ENCODE peak calls at places on chromosome 17, in eight cellular contexts. F is OCI-LY7; D is heart right ventricle; Q is adrenal gland; H is H9; S is heart left ventricle; P is ovary; T is CD4-positive, alpha-beta memory T cell. R is an unnamed sample.

GRCh38 chr17:31579265-31579664 is 187.8 kb downstream of the RAB11FIP4 start:
- DNase-seq in F (no peak), D (no peak), Q (no peak), H (no peak), S (no peak), P (peak), T (no peak), R (no peak)

GRCh38 chr17:81083125-81083765 is 48.3 kb downstream of the BAIAP2 start:
- DNase-seq in F (no peak), D (no peak), Q (no peak), H (no peak), S (peak), P (no peak), T (no peak), R (no peak)

GRCh38 chr17:79042421-79043190 is 18.6 kb downstream of the C1QTNF1 start:
- DNase-seq in F (peak), D (peak), Q (peak), H (peak), S (peak), P (peak), T (peak), R (no peak)

GRCh38 chr17:72705905-72706395 is 386.5 kb downstream of the SLC39A11 start:
- DNase-seq in F (no peak), D (no peak), Q (no peak), H (no peak), S (no peak), P (no peak), T (no peak), R (no peak)

GRCh38 chr17:36768355-36768754 is 167.0 kb downstream of the MRM1 start:
- DNase-seq in F (no peak), D (no peak), Q (no peak), H (peak), S (no peak), P (no peak), T (no peak), R (no peak)

GRCh38 chr17:9360610-9361571 is 214.7 kb downstream of the STX8 start:
- DNase-seq in F (no peak), D (no peak), Q (peak), H (no peak), S (no peak), P (peak), T (no peak), R (no peak)

GRCh38 chr17:41549596-41550039 is 21.5 kb upstream of the KRT19 start:
- DNase-seq in F (no peak), D (no peak), Q (no peak), H (no peak), S (no peak), P (no peak), T (no peak), R (no peak)

GRCh38 chr17:76278952-76279741 is 14.0 kb downstream of the UBALD2 start:
- DNase-seq in F (peak), D (peak), Q (peak), H (peak), S (peak), P (peak), T (peak), R (peak)

GRCh38 chr17:57726838-57727237 is 18.3 kb downstream of the CCDC182 start:
- DNase-seq in F (no peak), D (no peak), Q (no peak), H (no peak), S (no peak), P (no peak), T (no peak), R (no peak)

GRCh38 chr17:18960803-18961511 is 9.0 kb downstream of the SLC5A10 start:
- DNase-seq in F (peak), D (peak), Q (peak), H (peak), S (peak), P (peak), T (peak), R (peak)

GRCh38 chr17:45431531-45432404 is 902 bp downstream of the ARHGAP27 start:
- DNase-seq in F (peak), D (peak), Q (peak), H (peak), S (peak), P (no peak), T (peak), R (no peak)

GRCh38 chr17:76155988-76156661 is 15.1 kb upstream of the FOXJ1 start:
- DNase-seq in F (no peak), D (no peak), Q (no peak), H (peak), S (no peak), P (no peak), T (no peak), R (no peak)

GRCh38 chr17:43449470-43450202 is 34.1 kb upstream of the DHX8 start:
- DNase-seq in F (no peak), D (no peak), Q (no peak), H (no peak), S (no peak), P (no peak), T (no peak), R (no peak)

GRCh38 chr17:82675476-82676245 is 22.8 kb downstream of the RAB40B start:
- DNase-seq in F (no peak), D (no peak), Q (no peak), H (no peak), S (no peak), P (no peak), T (no peak), R (no peak)
- H3K27ac ChIP-seq in F (no peak), D (no peak), Q (no peak), H (no peak), S (no peak), P (no peak), T (no peak), R (peak)

DNA sequence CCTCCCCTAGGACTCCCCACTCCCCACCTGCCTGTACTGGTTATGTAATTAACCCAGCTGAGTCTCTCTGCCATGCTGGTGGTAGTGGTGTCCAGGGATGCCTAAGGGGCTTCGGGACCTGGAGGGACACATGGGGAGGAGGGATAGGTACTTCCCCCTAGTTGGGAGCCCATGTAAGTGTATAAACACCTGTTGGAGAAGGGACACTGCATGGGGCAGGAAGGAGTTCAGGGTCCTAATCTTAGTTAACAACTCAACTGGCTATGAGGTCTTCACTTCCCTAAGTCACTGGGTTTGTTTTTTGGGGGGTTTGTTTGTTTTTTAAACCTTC is 1.3 kb downstream of the RASL10B start:
- DNase-seq in F (no peak), D (no peak), Q (no peak), H (no peak), S (no peak), P (no peak), T (no peak), R (no peak)
- H3K27ac ChIP-seq in F (no peak), D (no peak), Q (no peak), H (no peak), S (no peak), P (no peak), T (no peak), R (no peak)

GRCh38 chr17:68461122-68461539 is 3.8 kb upstream of the WIPI1 start:
- DNase-seq in F (peak), D (no peak), Q (no peak), H (no peak), S (no peak), P (no peak), T (no peak), R (no peak)
- H3K27ac ChIP-seq in F (peak), D (peak), Q (no peak), H (no peak), S (peak), P (no peak), T (peak), R (no peak)

GRCh38 chr17:332558-333322 is 19.9 kb downstream of the RPH3AL start:
- DNase-seq in F (no peak), D (peak), Q (no peak), H (peak), S (peak), P (peak), T (no peak), R (no peak)

GRCh38 chr17:329794-330420 is 22.7 kb downstream of the RPH3AL start:
- DNase-seq in F (no peak), D (no peak), Q (no peak), H (no peak), S (no peak), P (peak), T (no peak), R (no peak)

GRCh38 chr17:333626-334396 is 18.8 kb downstream of the RPH3AL start:
- DNase-seq in F (no peak), D (peak), Q (peak), H (peak), S (peak), P (peak), T (no peak), R (peak)

GRCh38 chr17:332023-332422 is 20.6 kb downstream of the RPH3AL start:
- DNase-seq in F (no peak), D (no peak), Q (no peak), H (no peak), S (no peak), P (peak), T (no peak), R (no peak)

DNA sequence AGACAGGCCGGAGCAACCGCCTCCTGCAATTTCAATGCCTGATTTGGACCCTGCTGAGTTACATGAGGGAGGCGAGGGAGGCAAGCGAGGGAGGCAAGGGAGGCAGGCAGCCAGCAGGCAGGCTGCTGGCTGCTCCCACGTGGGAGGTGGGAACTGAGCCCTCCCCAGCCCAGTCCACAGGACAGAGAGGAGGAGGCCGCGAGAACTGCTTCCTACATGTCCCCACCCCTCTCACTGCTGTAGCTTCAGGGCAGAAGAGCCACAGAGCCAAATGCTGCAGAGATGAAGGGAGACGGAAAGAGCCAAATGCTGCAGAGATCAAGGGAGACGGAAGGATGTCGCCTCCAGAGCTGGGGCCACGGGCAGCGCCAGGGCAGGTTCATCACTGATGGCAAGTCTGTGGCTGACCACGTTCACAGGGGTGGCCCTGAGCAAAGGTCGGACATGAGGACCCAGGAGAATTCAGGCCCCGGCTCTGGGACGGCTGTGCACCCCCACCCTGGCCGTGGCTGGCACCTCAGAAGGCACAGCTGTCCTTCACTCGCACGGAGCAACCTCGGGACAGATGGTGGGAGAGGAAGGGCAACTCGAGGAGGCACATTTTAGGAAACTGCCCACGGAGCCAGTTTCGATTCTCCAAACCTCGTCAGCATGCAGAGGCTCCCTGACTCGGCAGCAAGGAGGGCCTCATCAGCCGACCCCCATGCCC is 21.5 kb downstream of the RPH3AL start:
- DNase-seq in F (no peak), D (peak), Q (no peak), H (peak), S (peak), P (peak), T (peak), R (no peak)
- H3K27ac ChIP-seq in F (no peak), D (peak), Q (peak), H (no peak), S (peak), P (no peak), T (no peak), R (peak)

DNA sequence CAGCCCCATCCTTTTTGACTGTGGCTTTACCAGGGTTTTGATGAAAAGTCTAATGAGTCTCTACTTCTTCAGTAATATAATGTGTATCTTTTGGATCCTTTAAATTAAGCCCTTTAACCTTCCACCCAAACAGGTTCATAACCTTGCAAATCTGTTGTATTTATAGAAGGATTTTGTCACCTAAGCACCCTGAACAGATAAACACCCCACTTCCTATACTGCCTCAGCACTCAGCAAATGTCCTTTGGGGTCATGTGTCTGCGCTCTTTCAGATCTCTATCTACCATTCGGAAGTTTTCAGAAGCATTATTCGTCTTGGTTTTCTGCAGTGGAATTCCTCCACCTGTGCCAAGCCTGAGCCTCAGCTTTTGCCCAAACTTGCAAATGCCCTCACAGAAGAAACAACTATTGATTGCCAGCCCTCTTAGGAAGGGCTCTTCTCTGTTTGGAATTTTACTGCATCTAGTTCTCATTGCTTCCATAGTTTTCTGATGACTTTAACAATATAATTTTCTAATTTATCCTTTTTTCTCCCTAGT is 214.8 kb upstream of the KCNJ16 start:
- DNase-seq in F (no peak), D (no peak), Q (no peak), H (no peak), S (no peak), P (no peak), T (no peak), R (no peak)
- H3K27ac ChIP-seq in F (no peak), D (no peak), Q (no peak), H (no peak), S (no peak), P (no peak), T (no peak), R (no peak)

GRCh38 chr17:49789278-49789578 is 747 bp downstream of the KAT7 start:
- DNase-seq in F (no peak), D (no peak), Q (no peak), H (no peak), S (no peak), P (no peak), T (no peak), R (no peak)
- H3K27ac ChIP-seq in F (no peak), D (no peak), Q (peak), H (no peak), S (no peak), P (no peak), T (peak), R (peak)

R was measured in substantia nigra.